ENCODE peak calls at places on chromosomes 13 and 19, in nine cellular contexts. V is PC-3; O is pancreas; E is naive thymus-derived CD4-positive, alpha-beta T cell; C is neural progenitor cell; Z is CD8-positive, alpha-beta T cell; P is thyroid gland; R is tibial nerve; A is Peyer's patch. X is an unnamed sample.

GRCh38 chr19:47509973-47510372 is 4.9 kb downstream of the NAPA start:
- DNase-seq in V (peak; percentile 2), O (no peak), E (no peak), C (no peak), Z (no peak), P (peak; percentile 86), R (no peak), A (no peak), X (peak; percentile 61)

GRCh38 chr13:52832268-52832667 is 16.2 kb downstream of the PCDH8 start:
- DNase-seq in V (no peak), O (no peak), E (no peak), C (no peak), Z (no peak), P (no peak), R (no peak), A (no peak), X (no peak)

GRCh38 chr19:51359294-51359693 is 6.9 kb downstream of the ETFB start:
- DNase-seq in V (peak; percentile 70), O (no peak), E (no peak), C (no peak), Z (no peak), P (no peak), R (no peak), A (no peak), X (peak; percentile 85)

GRCh38 chr13:28326081-28326480 is 168.8 kb downstream of the FLT1 start:
- DNase-seq in V (no peak), O (no peak), E (no peak), C (no peak), Z (no peak), P (no peak), R (no peak), A (no peak), X (no peak)

GRCh38 chr13:30020726-30021312 is 170.4 kb upstream of the UBL3 start:
- DNase-seq in V (peak; percentile 58), O (no peak), E (no peak), C (no peak), Z (no peak), P (no peak), R (no peak), A (no peak), X (peak; percentile 76)

GRCh38 chr19:47742636-47743035 is 2.7 kb upstream of the NOP53 start:
- DNase-seq in V (no peak), O (no peak), E (no peak), C (peak; percentile 26), Z (no peak), P (no peak), R (no peak), A (no peak), X (no peak)

GRCh38 chr13:113410472-113411201 is 42.7 kb downstream of the ADPRHL1 start:
- DNase-seq in V (peak; percentile 89), O (peak; percentile 41), E (no peak), C (no peak), Z (no peak), P (no peak), R (peak; percentile 30), A (peak; percentile 50), X (peak; percentile 65)

GRCh38 chr19:44582581-44583265 is 30.6 kb upstream of the IGSF23 start:
- DNase-seq in V (peak; percentile 37), O (peak; percentile 69), E (no peak), C (peak; percentile 53), Z (no peak), P (no peak), R (no peak), A (peak; percentile 66), X (no peak)

GRCh38 chr19:34179066-34179465 is 6.8 kb downstream of the LSM14A start:
- DNase-seq in V (no peak), O (no peak), E (no peak), C (no peak), Z (no peak), P (no peak), R (no peak), A (no peak), X (no peak)

GRCh38 chr13:92224052-92224821 is 825.8 kb downstream of the GPC5 start:
- DNase-seq in V (no peak), O (no peak), E (no peak), C (no peak), Z (no peak), P (no peak), R (peak; percentile 14), A (no peak), X (peak; percentile 0)

GRCh38 chr13:31191748-31192147 is 8.0 kb upstream of the B3GLCT start:
- DNase-seq in V (no peak), O (no peak), E (no peak), C (no peak), Z (no peak), P (no peak), R (no peak), A (no peak), X (no peak)

GRCh38 chr19:43452517-43453045 is 12.8 kb downstream of the LYPD3 start:
- DNase-seq in V (no peak), O (no peak), E (no peak), C (no peak), Z (no peak), P (no peak), R (no peak), A (no peak), X (peak; percentile 78)

GRCh38 chr13:30569901-30570576 is 47.7 kb upstream of the USPL1 start:
- DNase-seq in V (peak; percentile 88), O (no peak), E (no peak), C (no peak), Z (no peak), P (no peak), R (peak; percentile 29), A (no peak), X (peak; percentile 96)

GRCh38 chr19:8101311-8101710 is 48.1 kb downstream of the FBN3 start:
- DNase-seq in V (no peak), O (no peak), E (no peak), C (no peak), Z (no peak), P (no peak), R (no peak), A (no peak), X (no peak)

GRCh38 chr13:36840718-36841250 is 21.8 kb downstream of the RFXAP start:
- DNase-seq in V (no peak), O (no peak), E (no peak), C (no peak), Z (no peak), P (no peak), R (no peak), A (no peak), X (no peak)

GRCh38 chr13:32117696-32118095 is 86.1 kb downstream of the FRY start:
- DNase-seq in V (no peak), O (no peak), E (no peak), C (no peak), Z (no peak), P (peak; percentile 28), R (no peak), A (no peak), X (no peak)

DNA sequence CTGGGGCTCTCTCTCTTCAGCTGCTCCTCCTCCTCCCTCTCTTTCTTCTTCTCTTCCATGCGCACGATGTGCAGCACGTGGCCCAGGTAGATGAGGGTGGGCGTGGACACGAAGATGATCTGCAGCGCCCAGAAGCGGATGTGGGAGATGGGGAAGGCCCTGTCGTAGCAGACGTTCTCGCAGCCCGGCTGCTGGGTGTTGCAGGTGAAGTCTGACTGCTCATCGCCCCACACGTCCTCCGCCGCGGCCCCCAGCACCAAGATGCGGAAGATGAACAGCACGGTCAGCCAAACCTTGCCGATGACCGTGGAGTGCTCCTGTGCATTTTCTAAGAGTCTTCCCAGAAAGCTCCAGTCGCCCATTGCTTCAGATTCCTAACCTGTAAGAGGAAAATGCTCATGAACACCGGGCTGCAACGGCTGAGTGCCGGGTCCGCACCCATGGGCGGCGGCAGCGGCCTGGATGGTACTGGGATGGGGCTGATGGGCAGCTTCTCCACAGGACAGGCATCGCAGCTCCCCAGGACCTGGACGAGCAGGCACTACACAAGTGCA is 17.8 kb downstream of the GJA3 start:
- DNase-seq in V (no peak), O (no peak), E (no peak), C (no peak), Z (no peak), P (no peak), R (no peak), A (no peak), X (no peak)
- H3K4me3 ChIP-seq in V (no peak overlapping the region), O (no peak overlapping the region), E (no peak overlapping the region), C (no peak overlapping the region), Z (no peak overlapping the region), P (no peak overlapping the region), R (no peak overlapping the region), A (no peak overlapping the region), X (no peak overlapping the region)

GRCh38 chr13:21924958-21925357 is 254.1 kb downstream of the FGF9 start:
- DNase-seq in V (no peak), O (no peak), E (no peak), C (no peak), Z (no peak), P (no peak), R (no peak), A (no peak), X (no peak)
- H3K36me3 ChIP-seq in V (no peaks in the 10 kb centered on the region), O (no peaks in the 10 kb centered on the region), E (no peaks in the 10 kb centered on the region), C (no peaks in the 10 kb centered on the region), Z (no peaks in the 10 kb centered on the region), P (no peaks in the 10 kb centered on the region), R (no peaks in the 10 kb centered on the region), A (no peaks in the 10 kb centered on the region), X (no peaks in the 10 kb centered on the region)

GRCh38 chr19:10005632-10006334 is 4.5 kb downstream of the COL5A3 start:
- DNase-seq in V (no peak), O (no peak), E (no peak), C (no peak), Z (no peak), P (no peak), R (no peak), A (no peak), X (no peak)

GRCh38 chr19:10007811-10008211 is 2.5 kb downstream of the COL5A3 start:
- DNase-seq in V (no peak), O (no peak), E (no peak), C (no peak), Z (no peak), P (no peak), R (peak; percentile 15), A (no peak), X (no peak)

GRCh38 chr19:10006752-10007323 is 3.5 kb downstream of the COL5A3 start:
- DNase-seq in V (no peak), O (no peak), E (no peak), C (no peak), Z (no peak), P (no peak), R (no peak), A (no peak), X (no peak)

GRCh38 chr19:10006335-10006708 is 4.0 kb downstream of the COL5A3 start:
- DNase-seq in V (no peak), O (no peak), E (no peak), C (no peak), Z (no peak), P (no peak), R (peak; percentile 31), A (no peak), X (no peak)

GRCh38 chr19:10007366-10007765 is 2.9 kb downstream of the COL5A3 start:
- DNase-seq in V (no peak), O (no peak), E (no peak), C (no peak), Z (no peak), P (no peak), R (peak; percentile 39), A (no peak), X (no peak)
- H3K4me3 ChIP-seq in V (no peak overlapping the region), O (no peak overlapping the region), E (no peak overlapping the region), C (no peak overlapping the region), Z (no peak overlapping the region), P (no peak overlapping the region), R (no peak overlapping the region), A (no peak overlapping the region), X (no peak overlapping the region)

GRCh38 chr19:54179262-54179587 is 6.3 kb upstream of the TMC4 start:
- DNase-seq in V (peak; percentile 1), O (no peak), E (no peak), C (no peak), Z (no peak), P (no peak), R (no peak), A (no peak), X (no peak)
- H3K36me3 ChIP-seq in V (peaks cover 23% of the 10 kb centered on the region), O (no peaks in the 10 kb centered on the region), E (peaks cover 2% of the 10 kb centered on the region), C (no peaks in the 10 kb centered on the region), Z (no peaks in the 10 kb centered on the region), P (no peaks in the 10 kb centered on the region), R (peaks cover 66% of the 10 kb centered on the region), A (peaks cover 60% of the 10 kb centered on the region), X (peaks cover 4% of the 10 kb centered on the region)

X was measured in mammary epithelial cell.